ENCODE peak calls at places on chromosomes 7 and 10, in eight cellular contexts. S, G, W, U, K, N, Y and O are unnamed samples.

GRCh38 chr7:54877683-54878082 is 118.7 kb upstream of the SEC61G start:
- DNase-seq in Y (no peak), U (peak; percentile 22), N (no peak), K (no peak), S (no peak), G (no peak), W (peak; percentile 55), O (no peak)

GRCh38 chr10:125146791-125147604 is 13.4 kb downstream of the CTBP2 start:
- DNase-seq in S (no peak), K (no peak), W (peak; percentile 70), N (no peak), G (no peak), Y (no peak), U (no peak), O (no peak)

GRCh38 chr7:55306331-55306730 is 58.8 kb upstream of the LANCL2 start:
- DNase-seq in K (no peak), S (no peak), U (no peak), G (no peak), N (no peak), W (no peak), Y (no peak), O (no peak)

GRCh38 chr10:97169911-97170693 is 15.7 kb downstream of the SLIT1 start:
- DNase-seq in Y (peak; percentile 49), K (no peak), N (peak; percentile 62), S (peak; percentile 78), U (no peak), W (peak; percentile 7), G (no peak), O (no peak)

GRCh38 chr10:128058746-128059125 is 67.5 kb downstream of the MKI67 start:
- DNase-seq in G (no peak), U (no peak), K (no peak), N (peak; percentile 41), S (no peak), Y (no peak), W (no peak), O (no peak)

GRCh38 chr7:143900230-143900766 is 1.7 kb downstream of the TCAF1 start:
- DNase-seq in S (no peak), G (no peak), N (peak; percentile 73), K (no peak), U (peak; percentile 30), Y (no peak), W (no peak), O (no peak)

GRCh38 chr7:473211-473734 is 46.4 kb downstream of the PDGFA start:
- DNase-seq in W (no peak), G (peak; percentile 57), S (no peak), K (no peak), Y (no peak), N (peak; percentile 40), U (no peak), O (no peak)

GRCh38 chr7:45709168-45710034 is 135.2 kb downstream of the ADCY1 start:
- DNase-seq in K (no peak), W (no peak), U (no peak), Y (peak; percentile 28), S (peak; percentile 75), N (peak; percentile 61), G (peak; percentile 78), O (peak; percentile 85)

GRCh38 chr10:33536508-33536907 is 202.0 kb upstream of the NRP1 start:
- DNase-seq in Y (no peak), S (no peak), W (no peak), G (no peak), U (no peak), K (no peak), N (no peak), O (no peak)

GRCh38 chr10:91462423-91462822 is 52.3 kb downstream of the HECTD2 start:
- DNase-seq in W (no peak), S (no peak), N (no peak), Y (no peak), K (no peak), G (no peak), U (no peak), O (no peak)

GRCh38 chr7:44220046-44220720 is 19.4 kb downstream of the YKT6 start:
- DNase-seq in G (peak; percentile 51), S (peak; percentile 28), Y (no peak), K (no peak), W (no peak), N (no peak), U (no peak), O (no peak)

GRCh38 chr10:75651452-75651851 is 220.0 kb downstream of the LRMDA start:
- DNase-seq in K (no peak), G (no peak), N (no peak), S (no peak), U (no peak), Y (no peak), W (peak; percentile 33), O (no peak)

GRCh38 chr10:15167411-15168295 is 840 bp downstream of the NMT2 start:
- DNase-seq in W (peak; percentile 48), U (no peak), N (peak; percentile 77), G (peak; percentile 77), Y (peak; percentile 40), K (peak; percentile 48), S (peak; percentile 52), O (peak; percentile 63)

GRCh38 chr7:100561491-100562194 is 12.1 kb downstream of the SAP25 start:
- DNase-seq in U (no peak), S (no peak), W (no peak), Y (no peak), N (no peak), K (no peak), G (no peak), O (no peak)

GRCh38 chr7:5689716-5690115 is 91.7 kb downstream of the RNF216 start:
- DNase-seq in S (no peak), K (no peak), N (no peak), G (no peak), W (no peak), U (no peak), Y (no peak), O (no peak)
- H3K4me1 ChIP-seq in S (peaks cover 77% of the 10 kb centered on the region), K (peaks cover 93% of the 10 kb centered on the region), N (peaks cover 3% of the 10 kb centered on the region), G (peaks cover 100% of the 10 kb centered on the region), W (peaks cover 68% of the 10 kb centered on the region), U (peaks cover 35% of the 10 kb centered on the region), Y (peaks cover 26% of the 10 kb centered on the region), O (peaks cover 87% of the 10 kb centered on the region)

GRCh38 chr10:71433983-71434744 is 37.4 kb downstream of the CDH23 start:
- DNase-seq in U (no peak), S (no peak), K (peak; percentile 38), N (peak; percentile 33), W (no peak), Y (no peak), G (no peak), O (no peak)

GRCh38 chr10:71433116-71433982 is 36.6 kb downstream of the CDH23 start:
- DNase-seq in U (no peak), G (no peak), S (no peak), N (peak; percentile 22), K (no peak), W (no peak), Y (no peak), O (no peak)

GRCh38 chr10:71429929-71430328 is 33.2 kb downstream of the CDH23 start:
- DNase-seq in W (no peak), Y (no peak), N (peak; percentile 18), K (no peak), S (no peak), G (no peak), U (no peak), O (no peak)

GRCh38 chr10:71431216-71431944 is 34.7 kb downstream of the CDH23 start:
- DNase-seq in G (no peak), N (peak; percentile 38), W (no peak), S (no peak), K (no peak), U (no peak), Y (no peak), O (no peak)

DNA sequence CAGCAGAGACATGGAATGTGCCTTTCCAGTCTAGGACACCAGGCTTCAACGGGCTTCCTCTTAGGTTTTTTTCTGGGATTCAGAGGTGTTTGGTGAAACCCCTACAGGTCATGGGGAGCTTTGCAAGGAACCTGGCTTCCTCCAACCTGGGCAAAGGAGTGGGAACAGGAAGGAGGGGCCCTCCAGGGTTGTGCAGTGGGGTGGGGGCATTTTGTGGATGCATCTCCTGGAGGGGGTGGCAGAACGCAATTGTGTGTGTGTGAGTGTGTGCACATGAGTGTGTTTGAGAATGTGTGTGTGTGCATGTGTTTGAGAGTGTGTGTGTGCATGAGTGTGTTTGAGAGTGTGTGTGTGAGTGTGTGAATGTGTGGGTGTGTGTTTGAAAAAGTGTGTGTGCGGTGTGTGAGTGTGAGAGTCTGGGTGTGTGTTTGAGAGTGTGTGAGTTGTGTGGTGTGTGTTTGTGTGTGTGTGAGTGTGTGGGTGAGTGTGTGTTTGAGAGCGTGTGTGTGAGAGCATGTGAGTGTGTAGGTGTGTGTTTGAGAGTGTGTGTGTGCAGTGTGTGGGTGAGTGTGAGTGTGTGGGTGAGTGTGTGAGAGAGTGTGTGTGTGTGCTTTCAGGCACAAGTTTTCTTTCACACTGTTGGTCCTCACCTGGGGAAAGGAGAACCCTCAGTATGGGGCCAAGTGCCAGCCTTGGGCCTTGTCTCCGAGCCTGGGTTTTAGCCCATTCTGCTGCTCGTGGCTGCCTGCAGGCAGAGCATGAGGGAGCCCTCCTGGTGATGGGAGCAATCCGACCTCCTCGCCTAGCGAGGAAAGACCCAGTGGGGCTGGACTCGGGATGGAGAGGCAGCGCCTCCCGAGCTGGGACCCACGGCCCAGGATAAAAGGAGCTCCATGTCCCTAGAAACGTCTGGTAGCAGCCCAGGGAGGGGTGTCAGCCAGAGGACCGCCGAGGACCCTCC is 35.5 kb downstream of the CDH23 start:
- DNase-seq in Y (no peak), U (no peak), S (no peak), N (peak; percentile 25), K (no peak), G (no peak), W (peak; percentile 16), O (no peak)
- TF ChIP-seq CTCF in Y (no peak), U (no peak), S (no peak), N (no peak), K (no peak), G (no peak), W (no peak), O (no peak)

GRCh38 chr10:71985542-71986250 is 21.5 kb downstream of the CHST3 start:
- DNase-seq in K (no peak), G (no peak), N (no peak), W (no peak), U (no peak), S (peak; percentile 80), Y (no peak), O (no peak)
- H3K27ac ChIP-seq in K (no peak overlapping the region), G (peak overlapping the region; percentile 90), N (peak overlapping the region; percentile 81), W (peak overlapping the region; percentile 47), U (no peak overlapping the region), S (peak overlapping the region; percentile 87), Y (peak overlapping the region; percentile 58), O (peak overlapping the region; percentile 83)

GRCh38 chr10:29612657-29613056 is 22.1 kb downstream of the SVIL start:
- DNase-seq in K (no peak), Y (no peak), S (no peak), N (no peak), G (peak; percentile 63), U (no peak), W (no peak), O (no peak)

GRCh38 chr10:29616542-29616941 is 18.2 kb downstream of the SVIL start:
- DNase-seq in Y (no peak), K (no peak), U (no peak), S (no peak), W (no peak), N (no peak), G (peak; percentile 40), O (peak; percentile 23)

GRCh38 chr10:29613791-29614190 is 21.0 kb downstream of the SVIL start:
- DNase-seq in Y (no peak), S (no peak), U (no peak), N (no peak), W (no peak), G (no peak), K (no peak), O (no peak)

GRCh38 chr10:29617880-29618340 is 16.9 kb downstream of the SVIL start:
- DNase-seq in N (no peak), S (peak; percentile 51), Y (no peak), K (no peak), W (no peak), U (no peak), G (peak; percentile 87), O (peak; percentile 57)

GRCh38 chr10:29615195-29615594 is 19.6 kb downstream of the SVIL start:
- DNase-seq in W (no peak), Y (no peak), S (no peak), K (no peak), N (no peak), U (no peak), G (no peak), O (no peak)
- H3K4me1 ChIP-seq in W (peaks cover 22% of the 10 kb centered on the region), Y (peaks cover 21% of the 10 kb centered on the region), S (peaks cover 57% of the 10 kb centered on the region), K (no peaks in the 10 kb centered on the region), N (no peaks in the 10 kb centered on the region), U (peaks cover 25% of the 10 kb centered on the region), G (peaks cover 66% of the 10 kb centered on the region), O (peaks cover 61% of the 10 kb centered on the region)